ENCODE peak calls at places on chromosomes 4 and X, in four cellular contexts. P is heart right ventricle; N is CD8-positive, alpha-beta T cell; C is heart left ventricle. O is an unnamed sample.

GRCh38 chr4:142293536-142293935 is 552.6 kb downstream of the INPP4B start:
- ATAC-seq in P (no peak), N (no peak), C (no peak), O (no peak)

GRCh38 chr4:184413227-184414064 is 60.9 kb downstream of the IRF2 start:
- ATAC-seq in P (peak; percentile 71), N (no peak), C (no peak), O (no peak)

GRCh38 chrX:118761950-118762725 is 34.7 kb downstream of the IL13RA1 start:
- ATAC-seq in P (no peak), N (no peak), C (no peak), O (no peak)

GRCh38 chrX:49197543-49198087 is 2.4 kb downstream of the SYP start:
- ATAC-seq in P (no peak), N (no peak), C (no peak), O (no peak)

GRCh38 chr4:2494992-2495391 is 26.1 kb downstream of the RNF4 start:
- ATAC-seq in P (peak; percentile 69), N (no peak), C (peak; percentile 51), O (no peak)

GRCh38 chr4:102007959-102008425 is 217.5 kb downstream of the BANK1 start:
- ATAC-seq in P (no peak), N (no peak), C (no peak), O (no peak)

GRCh38 chr4:5037553-5038551 is 13.4 kb upstream of the STK32B start:
- ATAC-seq in P (no peak), N (no peak), C (no peak), O (peak; percentile 82)

GRCh38 chrX:41022579-41022978 is 62.7 kb upstream of the USP9X start:
- ATAC-seq in P (no peak), N (no peak), C (no peak), O (peak; percentile 39)

GRCh38 chrX:40058719-40059118 is 39.0 kb downstream of the BCOR start:
- ATAC-seq in P (no peak), N (no peak), C (no peak), O (no peak)

GRCh38 chr4:183620421-183620820 is 38.6 kb downstream of the RWDD4 start:
- ATAC-seq in P (no peak), N (no peak), C (no peak), O (no peak)

GRCh38 chr4:40363382-40363920 is 28.3 kb downstream of the CHRNA9 start:
- ATAC-seq in P (no peak), N (no peak), C (no peak), O (no peak)

GRCh38 chr4:1754336-1754735 is 33.0 kb downstream of the TACC3 start:
- ATAC-seq in P (no peak), N (no peak), C (no peak), O (no peak)

GRCh38 chrX:18946157-18946556 is 37.8 kb downstream of the PHKA2 start:
- ATAC-seq in P (no peak), N (no peak), C (no peak), O (no peak)

GRCh38 chr4:48742412-48742811 is 37.7 kb downstream of the FRYL start:
- ATAC-seq in P (no peak), N (no peak), C (no peak), O (no peak)

GRCh38 chr4:41359836-41360213 is 103.1 kb downstream of the UCHL1 start:
- ATAC-seq in P (peak; percentile 5), N (no peak), C (no peak), O (no peak)

GRCh38 chrX:63746278-63746677 is 38.7 kb downstream of the ARHGEF9 start:
- ATAC-seq in P (no peak), N (peak; percentile 94), C (no peak), O (no peak)

GRCh38 chr4:6527259-6527658 is 47.7 kb upstream of the MAN2B2 start:
- ATAC-seq in P (no peak), N (no peak), C (no peak), O (no peak)

GRCh38 chrX:16664626-16665025 is 14.7 kb downstream of the S100G start:
- ATAC-seq in P (no peak), N (no peak), C (no peak), O (no peak)

GRCh38 chr4:84750956-84751275 is 168.0 kb downstream of the CDS1 start:
- ATAC-seq in P (peak; percentile 59), N (no peak), C (no peak), O (no peak)

GRCh38 chr4:99205104-99205979 is 13.7 kb downstream of the ADH6 start:
- ATAC-seq in P (no peak), N (no peak), C (no peak), O (peak; percentile 65)

GRCh38 chrX:122783918-122784317 is 400.2 kb upstream of the GRIA3 start:
- ATAC-seq in P (no peak), N (no peak), C (no peak), O (no peak)

GRCh38 chr4:114396808-114397207 is 201.8 kb upstream of the UGT8 start:
- ATAC-seq in P (no peak), N (no peak), C (no peak), O (no peak)

GRCh38 chrX:136147320-136147901 is at the start of gene FHL1:
- ATAC-seq in P (peak; percentile 89), N (peak; percentile 75), C (peak; percentile 80), O (peak; percentile 86)

GRCh38 chr4:108045687-108046024 is 56.0 kb downstream of the HADH start:
- ATAC-seq in P (peak; percentile 63), N (peak; percentile 27), C (peak; percentile 29), O (peak; percentile 65)

GRCh38 chr4:15286041-15286440 is 141.8 kb upstream of the C1QTNF7 start:
- ATAC-seq in P (no peak), N (no peak), C (no peak), O (no peak)

GRCh38 chr4:155403886-155404285 is 27.1 kb upstream of the MAP9 start:
- ATAC-seq in P (no peak), N (no peak), C (no peak), O (no peak)

GRCh38 chr4:115515379-115516171 is 402.2 kb upstream of the NDST4 start:
- ATAC-seq in P (no peak), N (no peak), C (no peak), O (no peak)

GRCh38 chr4:5024673-5025072 is 5.4 kb upstream of the CYTL1 start:
- ATAC-seq in P (no peak), N (no peak), C (no peak), O (peak; percentile 23)

GRCh38 chrX:141220342-141221008 is 21.8 kb downstream of the SPANXC start:
- ATAC-seq in P (no peak), N (no peak), C (no peak), O (no peak)

GRCh38 chr4:7876096-7876993 is 63.3 kb downstream of the AFAP1 start:
- ATAC-seq in P (peak; percentile 54), N (peak; percentile 66), C (no peak), O (peak; percentile 27)
- H3K27ac ChIP-seq in P (peak overlapping the region; percentile 49), N (no peak overlapping the region), C (no peak overlapping the region), O (peak overlapping the region; percentile 67)

DNA sequence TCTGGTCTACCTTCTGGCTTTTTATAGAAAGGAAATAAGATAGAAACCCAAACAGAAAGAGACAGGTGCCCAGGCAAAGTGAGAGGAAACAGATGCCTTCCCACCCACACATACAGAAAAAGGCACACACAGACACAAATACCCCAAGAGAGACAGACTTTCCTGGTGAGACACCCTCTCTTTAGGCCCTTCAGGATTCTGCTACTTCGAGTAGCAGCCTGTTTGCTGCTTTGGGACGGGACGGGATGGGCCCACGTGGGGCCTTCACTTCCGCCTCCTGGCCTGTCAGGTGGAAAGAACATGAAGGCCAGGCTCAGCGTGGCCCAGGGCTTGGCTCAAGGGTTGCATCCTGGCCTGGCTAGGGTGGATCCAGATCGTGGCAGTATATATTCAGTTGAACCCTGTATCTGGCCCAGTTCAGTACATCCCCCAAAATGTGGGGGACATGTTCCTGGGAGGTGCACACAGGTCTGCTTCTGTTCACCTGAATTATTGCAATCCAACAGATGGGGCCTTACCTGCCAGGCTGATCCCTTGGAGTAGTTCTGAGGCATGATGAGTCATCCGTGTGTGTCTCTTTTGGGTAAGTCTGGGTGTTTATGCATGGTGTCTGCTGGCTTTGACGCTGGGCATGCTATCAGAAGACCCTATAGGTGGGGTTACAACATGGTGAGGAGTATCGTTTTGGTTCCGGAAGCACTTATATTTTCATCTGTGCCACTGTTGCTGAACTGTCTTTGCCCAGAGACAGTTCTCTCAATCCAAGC is 2.4 kb downstream of the ZNF275 start:
- ATAC-seq in P (no peak), N (no peak), C (no peak), O (no peak)
- H3K27ac ChIP-seq in P (no peak overlapping the region), N (no peak overlapping the region), C (no peak overlapping the region), O (no peak overlapping the region)

DNA sequence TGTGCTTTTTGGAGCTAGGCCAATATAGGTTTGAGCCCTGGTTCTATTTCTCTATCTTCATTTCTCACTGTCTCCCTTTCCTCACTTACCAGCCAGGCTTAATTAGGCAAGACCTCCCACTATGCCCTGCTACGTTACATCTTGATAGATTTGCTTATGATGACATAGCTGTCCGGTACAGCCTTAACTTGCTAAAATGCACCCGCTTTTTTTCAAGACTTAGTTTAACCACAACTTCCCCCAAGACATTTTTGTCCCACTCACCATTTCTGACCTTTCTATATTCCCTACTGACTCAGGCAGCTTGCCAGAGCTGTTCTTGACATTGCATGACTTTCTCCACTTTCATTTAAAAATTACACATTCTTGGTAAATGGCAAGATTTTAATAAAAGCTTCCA is 152.6 kb downstream of the MID1 start:
- ATAC-seq in P (no peak), N (no peak), C (no peak), O (no peak)
- H3K27ac ChIP-seq in P (no peak overlapping the region), N (no peak overlapping the region), C (no peak overlapping the region), O (no peak overlapping the region)

DNA sequence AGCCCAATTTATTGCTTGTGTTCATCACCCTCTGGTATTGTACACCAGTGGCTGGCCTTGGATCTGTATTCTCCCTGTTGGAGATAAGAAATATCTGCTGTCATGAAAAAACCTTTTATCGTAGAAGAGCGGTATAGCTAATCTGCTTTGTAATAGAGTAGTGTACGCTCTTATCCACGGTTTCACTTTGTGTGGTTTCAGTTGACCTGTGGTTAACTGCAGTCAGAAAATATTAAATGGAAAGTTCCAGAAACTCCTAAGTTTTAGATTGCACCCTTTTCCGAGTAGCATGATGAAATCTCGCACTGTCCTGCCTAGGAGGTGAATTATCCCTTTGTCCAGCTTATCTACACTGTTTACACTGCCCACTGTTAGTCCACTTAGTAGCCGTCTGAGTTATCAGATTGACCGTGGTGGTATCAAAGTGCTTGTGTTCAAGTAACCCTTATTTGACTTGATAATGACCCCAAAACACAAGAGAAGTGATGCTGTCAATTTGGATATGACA is 42.4 kb downstream of the KDM6A start:
- ATAC-seq in P (no peak), N (no peak), C (no peak), O (no peak)
- H3K27ac ChIP-seq in P (peak overlapping the region; percentile 52), N (no peak overlapping the region), C (no peak overlapping the region), O (no peak overlapping the region)

O was measured in gastroesophageal sphincter.